ENCODE peak calls at places on chromosomes 11 and 22, in four cellular contexts. One of them, this sample, is unnamed.
A peak's percentile ranks its signal among the peaks of the same experiment; 100 is the strongest.

GRCh38 chr22:22848364-22848866 is 39.2 kb upstream of the IGLL5 start:
- DNase-seq in IMR-90: peak; percentile 31
- DNase-seq in lower leg skin: peak; percentile 92
- DNase-seq in breast epithelium: peak; percentile 60
- DNase-seq in this sample: peak; percentile 65

GRCh38 chr22:48619721-48620120 is 1208.0 kb downstream of the BRD1 start:
- DNase-seq in IMR-90: no peak
- DNase-seq in lower leg skin: no peak
- DNase-seq in breast epithelium: no peak
- DNase-seq in this sample: no peak

GRCh38 chr22:41445171-41446056 is 1.2 kb downstream of the TOB2 start:
- DNase-seq in IMR-90: no peak
- DNase-seq in lower leg skin: no peak
- DNase-seq in breast epithelium: no peak
- DNase-seq in this sample: no peak

GRCh38 chr11:69144316-69144715 is 11.4 kb upstream of the SMIM38 start:
- DNase-seq in IMR-90: peak; percentile 19
- DNase-seq in lower leg skin: peak; percentile 28
- DNase-seq in breast epithelium: no peak
- DNase-seq in this sample: no peak

GRCh38 chr11:120172054-120172881 is 34.4 kb upstream of the TRIM29 start:
- DNase-seq in IMR-90: peak; percentile 60
- DNase-seq in lower leg skin: peak; percentile 91
- DNase-seq in breast epithelium: no peak
- DNase-seq in this sample: peak; percentile 23

GRCh38 chr22:20569059-20570058 is 61.9 kb downstream of the MED15 start:
- DNase-seq in IMR-90: peak; percentile 99
- DNase-seq in lower leg skin: peak; percentile 97
- DNase-seq in breast epithelium: no peak
- DNase-seq in this sample: peak; percentile 84

GRCh38 chr11:11251394-11251970 is 101.6 kb downstream of the CSNK2A3 start:
- DNase-seq in IMR-90: no peak
- DNase-seq in lower leg skin: no peak
- DNase-seq in breast epithelium: no peak
- DNase-seq in this sample: no peak

GRCh38 chr22:26526165-26526564 is 13.9 kb upstream of the TFIP11 start:
- DNase-seq in IMR-90: no peak
- DNase-seq in lower leg skin: no peak
- DNase-seq in breast epithelium: no peak
- DNase-seq in this sample: no peak

GRCh38 chr11:2898366-2899079 is 12.9 kb upstream of the CDKN1C start:
- DNase-seq in IMR-90: peak; percentile 94
- DNase-seq in lower leg skin: peak; percentile 94
- DNase-seq in breast epithelium: no peak
- DNase-seq in this sample: peak; percentile 57

GRCh38 chr11:119774180-119774763 is 45.3 kb upstream of the NECTIN1 start:
- DNase-seq in IMR-90: peak; percentile 13
- DNase-seq in lower leg skin: no peak
- DNase-seq in breast epithelium: no peak
- DNase-seq in this sample: no peak